ENCODE peak calls at places on chromosome 4, in four cellular contexts. C is H9, F is neuronal stem cell, H is H1. E is an unnamed sample.

GRCh38 chr4:125187621-125188176 is 127.1 kb upstream of the FAT4 start:
- DNase-seq in F (no peak), C (no peak), H (no peak), E (no peak)

GRCh38 chr4:20543131-20543530 is 157.1 kb upstream of the PACRGL start:
- DNase-seq in H (no peak), C (no peak), F (no peak), E (no peak)

GRCh38 chr4:53321151-53321987 is 44.5 kb downstream of the SCFD2 start:
- DNase-seq in C (no peak), H (no peak), F (no peak), E (peak; percentile 27)

GRCh38 chr4:2287594-2287915 is 25.6 kb upstream of the MXD4 start:
- DNase-seq in H (no peak), C (no peak), F (no peak), E (no peak)

GRCh38 chr4:80417019-80417418 is 81.5 kb downstream of the CFAP299 start:
- DNase-seq in C (no peak), F (no peak), H (no peak), E (no peak)

GRCh38 chr4:4585012-4585670 is 43.3 kb upstream of the STX18 start:
- DNase-seq in C (no peak), F (no peak), H (no peak), E (peak; percentile 61)

GRCh38 chr4:36236159-36236558 is 8.2 kb downstream of the ARAP2 start:
- DNase-seq in H (no peak), F (no peak), C (no peak), E (no peak)

GRCh38 chr4:9704551-9705332 is 76.7 kb upstream of the DRD5 start:
- DNase-seq in C (peak; percentile 52), H (no peak), F (no peak), E (no peak)

GRCh38 chr4:59238212-59238611 is 1961.9 kb upstream of the ADGRL3 start:
- DNase-seq in F (no peak), C (no peak), H (no peak), E (no peak)

GRCh38 chr4:162422312-162422711 is 258.5 kb upstream of the FSTL5 start:
- DNase-seq in C (no peak), H (no peak), F (no peak), E (no peak)

GRCh38 chr4:166312166-166312565 is 439.1 kb downstream of the TLL1 start:
- DNase-seq in C (no peak), H (no peak), F (no peak), E (no peak)

GRCh38 chr4:154692311-154692818 is 51.4 kb upstream of the LRAT start:
- DNase-seq in F (no peak), C (no peak), H (no peak), E (no peak)

GRCh38 chr4:64617813-64618212 is 208.6 kb upstream of the TECRL start:
- DNase-seq in F (no peak), H (no peak), C (no peak), E (peak; percentile 5)

GRCh38 chr4:13616597-13616996 is 10.9 kb downstream of the BOD1L1 start:
- DNase-seq in H (no peak), C (no peak), F (no peak), E (no peak)

GRCh38 chr4:74327751-74328150 is 19.5 kb downstream of the EPGN start:
- DNase-seq in F (no peak), C (no peak), H (no peak), E (no peak)

GRCh38 chr4:144709159-144709558 is 63.2 kb downstream of the HHIP start:
- DNase-seq in F (no peak), H (no peak), C (no peak), E (no peak)

GRCh38 chr4:80077639-80078038 is 4.6 kb upstream of the ANTXR2 start:
- DNase-seq in H (no peak), C (no peak), F (no peak), E (peak; percentile 9)

GRCh38 chr4:143336828-143337599 is at the start of gene GAB1:
- DNase-seq in H (peak; percentile 81), C (peak; percentile 85), F (peak; percentile 79), E (peak; percentile 90)

GRCh38 chr4:142846105-142846728 is at the start of gene INPP4B:
- DNase-seq in C (peak; percentile 53), F (peak; percentile 47), H (no peak), E (peak; percentile 35)

GRCh38 chr4:88583643-88584470 is 8.4 kb upstream of the HERC3 start:
- DNase-seq in C (no peak), F (no peak), H (no peak), E (peak; percentile 81)

GRCh38 chr4:176034498-176034897 is 31.1 kb upstream of the WDR17 start:
- DNase-seq in H (no peak), F (peak; percentile 24), C (no peak), E (peak; percentile 43)

DNA sequence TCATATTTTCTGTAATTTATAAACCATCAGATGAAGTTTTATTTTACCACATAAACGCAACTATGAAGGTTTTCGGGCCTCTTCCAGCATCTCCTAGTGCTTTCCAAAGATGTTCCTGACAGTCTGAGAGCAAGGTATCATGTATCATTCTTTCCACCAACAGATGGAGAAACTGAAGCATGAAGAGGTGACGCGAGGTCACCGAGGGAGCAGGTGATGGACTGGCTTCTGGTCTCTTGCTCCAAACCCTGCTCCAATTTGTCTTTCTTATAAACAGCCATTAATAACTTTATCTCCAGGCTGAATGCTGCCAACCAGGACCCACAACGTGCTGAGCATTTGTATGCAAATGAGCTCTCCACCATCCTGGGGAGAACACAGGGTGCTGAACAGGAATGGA is 86.3 kb upstream of the MAML3 start:
- DNase-seq in H (no peak), F (no peak), C (no peak), E (no peak)
- H2AK5ac ChIP-seq in H (peak overlapping the region; percentile 17), F (no peak overlapping the region), C (no peak overlapping the region), E (no peak overlapping the region)

DNA sequence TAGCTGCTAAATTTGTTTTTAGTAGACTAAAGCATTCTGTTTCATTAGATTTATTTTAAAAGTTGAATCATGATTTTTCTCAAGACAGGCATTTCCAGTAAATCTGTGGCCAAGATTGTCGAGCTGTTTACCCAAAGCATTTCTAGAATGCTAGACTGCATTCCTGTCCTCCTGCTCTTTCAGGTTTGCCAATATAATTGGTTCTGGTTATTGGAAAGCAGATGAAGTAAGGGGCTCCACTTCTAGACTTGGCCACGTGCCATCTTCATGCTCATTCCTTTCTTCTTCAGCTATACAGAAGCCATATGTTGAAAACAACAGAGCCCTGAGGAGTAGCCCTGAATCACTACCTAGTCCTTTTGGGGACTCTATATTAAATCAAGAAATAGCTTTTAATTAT is 62.5 kb downstream of the PGRMC2 start:
- DNase-seq in C (no peak), F (no peak), H (no peak), E (peak; percentile 32)
- H2BK12ac ChIP-seq in C (no peak overlapping the region), F (no peak overlapping the region), H (no peak overlapping the region), E (no peak overlapping the region)

GRCh38 chr4:140769209-140769608 is 13.0 kb upstream of the TBC1D9 start:
- DNase-seq in F (no peak), C (no peak), H (no peak), E (no peak)
- H2AK5ac ChIP-seq in F (no peak overlapping the region), C (no peak overlapping the region), H (no peak overlapping the region), E (no peak overlapping the region)

GRCh38 chr4:40621592-40622512 is 7.8 kb downstream of the RBM47 start:
- DNase-seq in H (no peak), F (no peak), C (peak; percentile 52), E (peak; percentile 95)
- H2BK12ac ChIP-seq in H (no peak overlapping the region), F (no peak overlapping the region), C (no peak overlapping the region), E (no peak overlapping the region)

GRCh38 chr4:127309360-127310095 is 323.2 kb upstream of the INTU start:
- DNase-seq in H (no peak), F (no peak), C (no peak), E (no peak)

GRCh38 chr4:127311371-127311770 is 321.4 kb upstream of the INTU start:
- DNase-seq in F (no peak), H (no peak), C (no peak), E (no peak)

GRCh38 chr4:127307996-127308395 is 324.8 kb upstream of the INTU start:
- DNase-seq in H (no peak), F (no peak), C (no peak), E (no peak)

GRCh38 chr4:127311924-127312323 is 320.8 kb upstream of the INTU start:
- DNase-seq in H (no peak), F (no peak), C (no peak), E (no peak)

DNA sequence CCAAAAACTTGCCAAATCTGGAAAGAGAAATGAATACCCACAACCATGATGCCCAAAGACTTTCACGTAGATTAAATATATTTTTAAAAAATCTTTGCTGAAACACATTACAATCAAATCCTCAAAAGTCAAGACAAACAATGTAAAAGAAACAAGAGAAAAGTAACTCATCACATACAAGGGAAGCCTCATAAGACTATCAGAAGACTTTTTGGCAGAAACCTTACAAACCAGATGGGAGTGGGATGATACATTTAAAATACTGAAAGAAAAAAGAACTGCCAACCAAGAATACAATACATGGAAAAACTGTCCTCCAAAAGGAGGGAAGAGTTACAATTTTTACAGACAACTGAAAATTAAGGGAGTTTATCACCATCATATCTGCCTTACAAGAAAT is 319.0 kb upstream of the INTU start:
- DNase-seq in C (no peak), F (no peak), H (no peak), E (no peak)
- H2AK5ac ChIP-seq in C (no peak overlapping the region), F (no peak overlapping the region), H (no peak overlapping the region), E (no peak overlapping the region)

GRCh38 chr4:140150886-140151699 is 2.9 kb downstream of the MAML3 start:
- DNase-seq in H (peak; percentile 86), F (peak; percentile 91), C (peak; percentile 89), E (peak; percentile 92)
- H2BK12ac ChIP-seq in H (no peak overlapping the region), F (no peak overlapping the region), C (no peak overlapping the region), E (peak overlapping the region; percentile 52)

GRCh38 chr4:141646969-141647368 is 10.6 kb downstream of the IL15 start:
- DNase-seq in F (no peak), C (no peak), H (no peak), E (no peak)

GRCh38 chr4:141643557-141643956 is 7.2 kb downstream of the IL15 start:
- DNase-seq in C (no peak), H (no peak), F (no peak), E (no peak)

GRCh38 chr4:141647982-141648381 is 11.6 kb downstream of the IL15 start:
- DNase-seq in H (no peak), F (no peak), C (no peak), E (no peak)

GRCh38 chr4:141642711-141643110 is 6.3 kb downstream of the IL15 start:
- DNase-seq in H (no peak), C (no peak), F (no peak), E (no peak)

DNA sequence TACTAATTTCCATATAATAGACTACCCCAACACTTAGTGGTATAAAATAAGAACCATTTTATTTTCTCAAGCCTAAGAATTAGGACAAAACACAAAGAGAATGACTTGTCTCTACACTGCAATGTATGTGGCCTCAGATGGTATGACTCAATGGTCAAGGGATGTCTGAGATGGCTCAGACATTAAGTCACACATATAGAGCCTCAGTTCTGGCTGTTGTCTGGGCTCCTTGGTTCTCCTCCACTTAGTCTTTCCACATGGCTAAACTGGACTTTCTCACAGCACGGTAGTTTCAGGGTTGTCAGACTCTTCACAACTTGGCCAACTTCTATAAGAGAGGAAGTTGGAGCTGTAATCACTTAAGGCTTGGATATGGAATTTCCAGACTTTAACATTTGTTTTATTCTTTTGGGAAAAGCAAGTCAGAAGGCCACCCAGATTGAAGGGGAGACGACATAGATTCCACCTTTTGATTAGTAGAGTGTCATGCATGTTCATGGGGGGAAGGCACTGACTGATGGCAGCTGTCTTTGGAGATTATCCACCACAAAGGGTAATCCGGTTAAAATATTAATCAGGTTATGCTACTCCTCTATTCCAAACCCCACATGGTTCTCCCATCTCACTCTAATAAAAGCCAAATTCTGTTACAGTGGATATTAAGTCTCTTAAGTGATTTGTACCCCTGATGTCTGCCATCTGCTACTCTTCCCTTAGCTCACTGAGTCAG is 9.4 kb downstream of the IL15 start:
- DNase-seq in C (no peak), H (no peak), F (no peak), E (peak; percentile 71)
- H2AK5ac ChIP-seq in C (no peak overlapping the region), H (no peak overlapping the region), F (no peak overlapping the region), E (no peak overlapping the region)

GRCh38 chr4:123744664-123745290 is 348.2 kb downstream of the SPRY1 start:
- DNase-seq in F (no peak), H (no peak), C (no peak), E (no peak)
- H2BK12ac ChIP-seq in F (no peak overlapping the region), H (peak overlapping the region; percentile 32), C (no peak overlapping the region), E (no peak overlapping the region)

E was measured in trophoblast cell.